ENCODE peak calls at places on chromosomes 3 and 15, in seven cellular contexts. I is HEK293T, Q is hepatic stellate cell, L is memory B cell, Z is T-helper 9 cell, J is T-helper 2 cell, H is A549. S is an unnamed sample.

GRCh38 chr3:8856721-8857120 is 87.3 kb upstream of the OXTR start:
- DNase-seq in I (no peak), Q (peak; percentile 38), L (no peak), Z (no peak), J (no peak), H (no peak), S (no peak)

GRCh38 chr3:128275316-128276150 is 122.3 kb downstream of the EEFSEC start:
- DNase-seq in I (no peak), Q (no peak), L (no peak), Z (no peak), J (no peak), H (no peak), S (no peak)

GRCh38 chr3:81492048-81492447 is 269.4 kb downstream of the GBE1 start:
- DNase-seq in I (no peak), Q (no peak), L (no peak), Z (no peak), J (no peak), H (no peak), S (no peak)

GRCh38 chr3:172343117-172343516 is 105.1 kb downstream of the GHSR start:
- DNase-seq in I (no peak), Q (no peak), L (no peak), Z (no peak), J (no peak), H (no peak), S (no peak)

GRCh38 chr3:105166893-105167292 is 199.8 kb upstream of the ALCAM start:
- DNase-seq in I (no peak), Q (peak; percentile 1), L (no peak), Z (no peak), J (no peak), H (no peak), S (no peak)

GRCh38 chr3:181317521-181317920 is 328.0 kb upstream of the DNAJC19 start:
- DNase-seq in I (no peak), Q (no peak), L (no peak), Z (no peak), J (no peak), H (no peak), S (no peak)

GRCh38 chr3:187966636-187967035 is 187.3 kb upstream of the LPP start:
- DNase-seq in I (no peak), Q (no peak), L (no peak), Z (no peak), J (no peak), H (no peak), S (no peak)

GRCh38 chr15:80893777-80894176 is 95.8 kb downstream of the MESD start:
- DNase-seq in I (no peak), Q (no peak), L (no peak), Z (no peak), J (no peak), H (no peak), S (no peak)

GRCh38 chr3:11641683-11642407 is 1.9 kb downstream of the VGLL4 start:
- DNase-seq in I (peak; percentile 28), Q (peak; percentile 27), L (no peak), Z (no peak), J (no peak), H (peak; percentile 33), S (no peak)

GRCh38 chr3:123698813-123699212 is 114.0 kb upstream of the HACD2 start:
- DNase-seq in I (no peak), Q (no peak), L (no peak), Z (no peak), J (no peak), H (no peak), S (no peak)

GRCh38 chr3:158711886-158712285 is 20.4 kb downstream of the RARRES1 start:
- DNase-seq in I (no peak), Q (peak; percentile 83), L (no peak), Z (no peak), J (no peak), H (peak; percentile 55), S (peak; percentile 40)

GRCh38 chr15:36066757-36067156 is 512.7 kb upstream of the CDIN1 start:
- DNase-seq in I (no peak), Q (no peak), L (no peak), Z (no peak), J (no peak), H (no peak), S (no peak)

S was measured in H54.